ENCODE peak calls at places on chromosomes 16 and 17, in six cellular contexts. C is K562, Q is HepG2, U is GM12878, X is H1, B is SK-N-SH. P is an unnamed sample.

GRCh38 chr17:1999557-2000251 is 25.4 kb downstream of the RTN4RL1 start:
- DNase-seq in C (no peak), Q (peak; percentile 25), U (no peak), X (no peak), B (peak; percentile 51), P (no peak)

GRCh38 chr16:72501739-72502653 is 330.0 kb upstream of the PMFBP1 start:
- DNase-seq in C (peak; percentile 66), Q (peak; percentile 73), U (peak; percentile 42), X (no peak), B (peak; percentile 75), P (peak; percentile 41)

GRCh38 chr17:79645777-79646088 is 34.9 kb upstream of the RBFOX3 start:
- DNase-seq in C (no peak), Q (no peak), U (no peak), X (no peak), B (no peak), P (no peak)

GRCh38 chr17:79984045-79984840 is 51.4 kb downstream of the TBC1D16 start:
- DNase-seq in C (no peak), Q (no peak), U (no peak), X (no peak), B (no peak), P (no peak)

GRCh38 chr17:67245694-67246397 is 850 bp upstream of the HELZ start:
- DNase-seq in C (peak; percentile 51), Q (peak; percentile 81), U (no peak), X (no peak), B (peak; percentile 93), P (peak; percentile 33)

GRCh38 chr17:6713918-6714271 is 726 bp upstream of the SLC13A5 start:
- DNase-seq in C (no peak), Q (no peak), U (no peak), X (no peak), B (no peak), P (no peak)

GRCh38 chr16:535446-536405 is 8.2 kb downstream of the CAPN15 start:
- DNase-seq in C (peak; percentile 60), Q (no peak), U (no peak), X (no peak), B (no peak), P (no peak)

GRCh38 chr16:89426736-89427525 is 63.4 kb downstream of the ANKRD11 start:
- DNase-seq in C (no peak), Q (no peak), U (no peak), X (no peak), B (no peak), P (no peak)

GRCh38 chr17:34781571-34782108 is 179.6 kb downstream of the CCT6B start:
- DNase-seq in C (no peak), Q (no peak), U (no peak), X (no peak), B (peak; percentile 82), P (no peak)

GRCh38 chr17:29980261-29980660 is 38.8 kb downstream of the EFCAB5 start:
- DNase-seq in C (no peak), Q (no peak), U (no peak), X (no peak), B (no peak), P (no peak)

GRCh38 chr16:4852221-4852872 is 5.1 kb downstream of the UBN1 start:
- DNase-seq in C (peak; percentile 75), Q (no peak), U (no peak), X (no peak), B (no peak), P (no peak)

GRCh38 chr16:14531613-14532012 is 98.4 kb downstream of the PARN start:
- DNase-seq in C (no peak), Q (no peak), U (no peak), X (no peak), B (no peak), P (no peak)

GRCh38 chr16:23433261-23433920 is 19.6 kb downstream of the COG7 start:
- DNase-seq in C (no peak), Q (peak; percentile 38), U (no peak), X (no peak), B (no peak), P (no peak)

GRCh38 chr16:71339481-71340171 is 18.9 kb upstream of the CALB2 start:
- DNase-seq in C (no peak), Q (no peak), U (no peak), X (no peak), B (no peak), P (no peak)

GRCh38 chr17:83067718-83068261 is 11.6 kb upstream of the METRNL start:
- DNase-seq in C (peak; percentile 71), Q (no peak), U (no peak), X (no peak), B (peak; percentile 61), P (no peak)

GRCh38 chr17:13518271-13519000 is 83.3 kb downstream of the HS3ST3A1 start:
- DNase-seq in C (no peak), Q (no peak), U (no peak), X (no peak), B (no peak), P (no peak)

GRCh38 chr17:41785876-41786226 is 660 bp downstream of the JUP start:
- DNase-seq in C (peak; percentile 63), Q (no peak), U (no peak), X (no peak), B (no peak), P (no peak)

GRCh38 chr17:42548070-42548837 is 4.5 kb upstream of the HSD17B1 start:
- DNase-seq in C (no peak), Q (no peak), U (no peak), X (peak; percentile 82), B (peak; percentile 22), P (peak; percentile 97)

GRCh38 chr17:10021239-10021638 is 116.2 kb upstream of the RCVRN start:
- DNase-seq in C (no peak), Q (no peak), U (no peak), X (no peak), B (no peak), P (no peak)

GRCh38 chr16:87780385-87780989 is 14.7 kb upstream of the KLHDC4 start:
- DNase-seq in C (peak; percentile 53), Q (no peak), U (peak; percentile 87), X (no peak), B (no peak), P (no peak)
- TF ChIP-seq TAF1 in C (no peak), Q (no peak), U (no peak), X (no peak), B (no peak), P (no peak)

DNA sequence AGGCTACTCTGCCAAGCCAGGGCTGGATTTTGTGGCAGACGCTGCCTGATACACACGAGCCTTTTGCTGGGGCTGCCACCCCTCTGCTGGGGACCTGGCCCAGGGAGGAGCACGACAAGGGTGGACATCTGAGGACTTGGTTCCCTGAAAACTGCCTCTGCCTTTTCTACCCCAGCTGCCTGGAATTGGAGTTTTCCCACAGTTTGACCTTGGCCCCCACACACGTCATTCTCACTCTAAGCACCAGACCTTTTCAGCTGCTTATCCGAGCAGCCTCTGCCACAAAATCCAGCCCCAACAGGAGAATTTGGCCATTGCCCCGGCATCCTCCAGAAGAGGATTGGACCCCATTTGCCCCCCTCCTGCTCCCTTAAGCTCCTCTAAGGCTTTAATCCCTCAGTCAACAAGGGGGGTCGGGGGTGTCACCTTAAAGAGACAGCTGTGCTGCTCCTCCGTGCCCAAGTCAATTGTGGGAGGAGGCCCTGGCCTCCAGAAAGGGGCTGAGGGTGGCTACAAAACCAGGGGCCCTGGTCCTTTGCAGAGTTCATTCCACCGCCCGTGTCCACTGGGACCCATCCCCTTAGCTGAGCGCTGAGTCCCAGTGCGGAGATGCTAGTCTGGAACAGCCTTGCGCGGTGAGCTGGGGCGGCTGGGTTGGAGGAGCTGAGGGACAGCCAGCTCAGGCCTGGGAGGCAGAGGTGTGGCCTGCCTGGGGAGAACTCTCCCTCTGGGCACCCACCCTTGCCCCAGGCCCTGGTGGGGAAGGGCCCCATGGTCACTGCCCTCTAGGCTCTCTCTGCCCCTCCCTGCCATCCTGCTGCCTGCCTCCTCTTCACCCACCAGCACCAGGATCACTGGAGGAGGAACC is 18.7 kb downstream of the TTYH2 start:
- DNase-seq in C (no peak), Q (no peak), U (no peak), X (no peak), B (no peak), P (no peak)
- TF ChIP-seq TAF1 in C (no peak), Q (no peak), U (no peak), X (no peak), B (no peak), P (no peak)

DNA sequence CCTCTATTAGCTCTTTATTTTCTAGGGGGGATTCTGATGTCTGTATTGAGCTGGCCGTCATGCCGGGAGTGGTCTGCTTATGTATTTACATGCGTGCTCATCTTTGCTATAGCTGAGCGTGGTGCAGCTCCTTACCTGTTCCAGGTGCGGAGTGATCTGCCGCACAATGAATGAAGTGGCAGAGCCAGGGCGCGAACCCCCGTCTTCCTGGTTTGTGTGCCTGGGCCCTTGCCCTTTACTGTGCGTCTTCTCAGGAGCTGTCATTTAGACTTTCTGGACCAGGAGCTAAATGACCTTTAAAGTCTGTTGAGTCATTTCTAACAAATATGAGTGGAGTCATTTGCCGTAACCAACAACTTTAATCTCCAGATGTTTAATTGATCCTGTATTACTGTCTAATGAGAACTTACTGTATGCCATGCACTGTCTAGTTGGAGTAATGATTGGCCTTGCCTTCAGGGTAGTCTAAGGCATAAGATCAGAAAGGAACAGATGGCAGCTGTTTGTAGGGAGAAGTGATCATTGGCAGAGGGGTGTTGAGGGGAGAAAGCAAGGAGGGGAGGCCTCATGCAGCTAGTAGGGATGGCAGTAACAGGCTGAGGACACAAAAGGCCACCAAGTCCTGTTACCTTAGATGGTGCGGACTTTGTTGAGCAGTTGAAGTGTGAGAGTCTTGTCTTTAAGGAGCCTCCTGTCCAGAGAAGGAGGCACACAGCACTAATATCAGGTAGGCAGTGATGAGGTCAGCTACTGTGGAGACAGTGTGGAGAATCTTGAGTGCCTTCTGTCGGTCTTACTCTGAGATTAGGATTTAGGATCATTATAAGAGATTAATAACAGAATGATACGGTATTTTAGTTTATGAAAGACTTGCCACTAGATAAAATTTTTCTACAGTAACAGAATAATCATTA is 53.9 kb downstream of the USP10 start:
- DNase-seq in C (no peak), Q (no peak), U (no peak), X (no peak), B (no peak), P (no peak)
- TF ChIP-seq TAF1 in C (no peak), Q (no peak), U (no peak), X (no peak), B (no peak), P (no peak)

DNA sequence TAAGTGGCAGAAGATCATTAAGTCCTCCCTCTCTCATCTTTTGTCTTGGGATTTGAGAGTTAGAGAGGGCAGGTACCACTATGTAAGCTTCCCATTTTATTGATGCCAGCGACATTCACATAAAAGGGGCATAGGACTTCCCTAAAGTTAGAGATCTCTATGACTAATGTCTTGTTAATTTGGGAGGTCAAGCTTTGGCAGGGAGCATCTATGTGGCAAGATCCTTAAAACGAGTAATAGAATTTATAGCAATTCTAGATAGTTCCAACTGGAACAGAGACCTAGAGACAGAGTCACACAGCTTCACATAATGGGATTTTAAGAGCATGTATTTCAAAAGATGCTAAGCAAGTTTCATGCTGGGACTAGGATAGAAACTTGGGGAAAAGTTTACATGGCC is 308.0 kb downstream of the MAP2K6 start:
- DNase-seq in C (no peak), Q (no peak), U (no peak), X (no peak), B (no peak), P (no peak)
- TF ChIP-seq TAF1 in C (no peak), Q (no peak), U (no peak), X (no peak), B (no peak), P (no peak)